ENCODE peak calls at places on chromosomes 16 and 17, in four cellular contexts. Y is A549, T is cardiac muscle cell, A is Caco-2. U is an unnamed sample.

GRCh38 chr17:50944902-50945720 is 79.0 kb upstream of the TOB1 start:
- DNase-seq in Y (no peak), T (no peak), A (no peak), U (no peak)

GRCh38 chr16:79519448-79519847 is 81.1 kb downstream of the MAF start:
- DNase-seq in Y (no peak), T (peak; percentile 22), A (no peak), U (no peak)

GRCh38 chr17:42016411-42016831 is 818 bp downstream of the DNAJC7 start:
- DNase-seq in Y (no peak), T (no peak), A (peak; percentile 34), U (peak; percentile 50)

GRCh38 chr16:89711601-89712475 is 8.9 kb downstream of the VPS9D1 start:
- DNase-seq in Y (peak; percentile 81), T (peak; percentile 71), A (peak; percentile 85), U (peak; percentile 49)

GRCh38 chr17:27654654-27655524 is 23.9 kb downstream of the LGALS9 start:
- DNase-seq in Y (peak; percentile 92), T (peak; percentile 78), A (peak; percentile 98), U (peak; percentile 72)

GRCh38 chr17:70621593-70621992 is 452.3 kb downstream of the KCNJ2 start:
- DNase-seq in Y (no peak), T (no peak), A (no peak), U (no peak)

GRCh38 chr17:36726199-36726598 is 124.8 kb downstream of the MRM1 start:
- DNase-seq in Y (no peak), T (no peak), A (no peak), U (no peak)

GRCh38 chr17:34624767-34625389 is 45.5 kb downstream of the TMEM132E start:
- DNase-seq in Y (no peak), T (peak; percentile 32), A (no peak), U (no peak)

GRCh38 chr17:49482144-49482817 is 12.8 kb upstream of the NGFR start:
- DNase-seq in Y (peak; percentile 35), T (no peak), A (no peak), U (no peak)

GRCh38 chr16:51151435-51151950 is 423 bp upstream of the SALL1 start:
- DNase-seq in Y (peak; percentile 15), T (peak; percentile 96), A (no peak), U (peak; percentile 84)

GRCh38 chr17:28895794-28896447 is 1.6 kb downstream of the FLOT2 start:
- DNase-seq in Y (no peak), T (no peak), A (no peak), U (peak; percentile 9)

GRCh38 chr16:89043636-89044393 is 49.8 kb upstream of the ACSF3 start:
- DNase-seq in Y (no peak), T (no peak), A (no peak), U (no peak)

GRCh38 chr17:82014432-82014831 is 8.2 kb downstream of the CENPX start:
- DNase-seq in Y (no peak), T (no peak), A (no peak), U (no peak)

GRCh38 chr17:49528966-49529365 is 33.9 kb downstream of the NGFR start:
- DNase-seq in Y (no peak), T (no peak), A (no peak), U (no peak)

GRCh38 chr16:20901068-20901440 is 483 bp downstream of the LYRM1 start:
- DNase-seq in Y (no peak), T (no peak), A (no peak), U (no peak)

GRCh38 chr17:82772026-82772425 is 20.2 kb downstream of the TBCD start:
- DNase-seq in Y (peak; percentile 54), T (no peak), A (no peak), U (peak; percentile 59)

GRCh38 chr16:2090481-2090797 is 42.7 kb downstream of the TSC2 start:
- DNase-seq in Y (no peak), T (no peak), A (no peak), U (no peak)

GRCh38 chr16:53429221-53429943 is 4.9 kb upstream of the RBL2 start:
- DNase-seq in Y (no peak), T (no peak), A (no peak), U (peak; percentile 42)

GRCh38 chr16:2033057-2033911 is 6.6 kb downstream of the NHERF2 start:
- DNase-seq in Y (peak; percentile 65), T (peak; percentile 67), A (no peak), U (peak; percentile 87)

GRCh38 chr17:79836952-79837887 is 2.0 kb downstream of the CBX4 start:
- DNase-seq in Y (peak; percentile 94), T (peak; percentile 78), A (peak; percentile 62), U (peak; percentile 81)

GRCh38 chr17:47099451-47099986 is 89.6 kb downstream of the CDC27 start:
- DNase-seq in Y (no peak), T (no peak), A (no peak), U (no peak)

GRCh38 chr16:72172105-72173034 is at the start of gene PMFBP1:
- DNase-seq in Y (peak; percentile 67), T (no peak), A (peak; percentile 17), U (peak; percentile 16)

GRCh38 chr17:38877130-38877851 is 7.4 kb downstream of the LASP1 start:
- DNase-seq in Y (no peak), T (no peak), A (no peak), U (no peak)

GRCh38 chr16:25501530-25502255 is 190.1 kb upstream of the HS3ST4 start:
- DNase-seq in Y (no peak), T (peak; percentile 44), A (no peak), U (no peak)

DNA sequence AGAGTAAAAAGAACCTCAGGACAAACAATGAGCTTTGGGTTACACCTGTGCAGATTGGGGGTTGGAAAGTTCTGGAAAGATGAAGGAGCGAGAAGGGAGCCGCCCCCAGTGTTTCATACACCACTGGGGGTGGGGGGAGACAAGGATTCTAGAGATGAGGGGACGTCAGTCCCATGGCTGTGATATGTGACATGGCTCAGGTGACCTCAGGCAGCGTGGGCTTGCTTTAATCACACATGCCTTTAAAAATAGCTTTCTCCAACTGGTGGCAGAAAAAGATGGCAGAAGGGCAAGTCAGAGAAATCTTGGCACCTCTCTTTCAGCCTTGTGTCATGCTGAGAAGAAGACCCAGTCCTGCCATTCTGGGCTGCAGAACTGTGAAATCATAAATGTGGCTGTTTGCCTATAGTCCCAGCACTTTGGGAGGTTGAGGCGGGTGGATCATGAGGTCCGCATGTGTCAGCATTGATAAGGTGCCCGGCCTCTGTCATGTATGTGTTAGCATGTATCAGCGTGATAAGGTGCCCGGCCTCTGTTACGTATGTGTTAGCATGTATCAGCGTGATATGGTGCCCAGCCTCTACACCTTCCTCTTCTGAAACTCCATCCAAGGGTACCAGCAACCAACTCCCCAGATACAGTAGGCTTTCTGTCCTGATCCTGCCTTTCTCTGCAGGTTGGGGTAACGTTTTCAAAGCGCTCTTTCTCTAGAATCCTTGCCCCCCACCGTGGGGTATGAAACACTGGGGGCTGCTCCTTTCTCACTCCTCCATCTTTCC is 25.0 kb downstream of the WIPI1 start:
- DNase-seq in Y (no peak), T (no peak), A (no peak), U (no peak)
- H3K4me3 ChIP-seq in Y (no peak overlapping the region), T (no peak overlapping the region), A (no peak overlapping the region), U (no peak overlapping the region)

GRCh38 chr17:45290269-45290765 is 26.5 kb downstream of the MAP3K14 start:
- DNase-seq in Y (no peak), T (no peak), A (no peak), U (no peak)

GRCh38 chr17:45288825-45289224 is 26.9 kb upstream of the SPATA32 start:
- DNase-seq in Y (no peak), T (peak; percentile 40), A (no peak), U (no peak)

GRCh38 chr17:45287526-45288264 is 25.8 kb upstream of the SPATA32 start:
- DNase-seq in Y (no peak), T (no peak), A (no peak), U (peak; percentile 32)

GRCh38 chr17:45291170-45291805 is 25.5 kb downstream of the MAP3K14 start:
- DNase-seq in Y (no peak), T (no peak), A (no peak), U (no peak)

DNA sequence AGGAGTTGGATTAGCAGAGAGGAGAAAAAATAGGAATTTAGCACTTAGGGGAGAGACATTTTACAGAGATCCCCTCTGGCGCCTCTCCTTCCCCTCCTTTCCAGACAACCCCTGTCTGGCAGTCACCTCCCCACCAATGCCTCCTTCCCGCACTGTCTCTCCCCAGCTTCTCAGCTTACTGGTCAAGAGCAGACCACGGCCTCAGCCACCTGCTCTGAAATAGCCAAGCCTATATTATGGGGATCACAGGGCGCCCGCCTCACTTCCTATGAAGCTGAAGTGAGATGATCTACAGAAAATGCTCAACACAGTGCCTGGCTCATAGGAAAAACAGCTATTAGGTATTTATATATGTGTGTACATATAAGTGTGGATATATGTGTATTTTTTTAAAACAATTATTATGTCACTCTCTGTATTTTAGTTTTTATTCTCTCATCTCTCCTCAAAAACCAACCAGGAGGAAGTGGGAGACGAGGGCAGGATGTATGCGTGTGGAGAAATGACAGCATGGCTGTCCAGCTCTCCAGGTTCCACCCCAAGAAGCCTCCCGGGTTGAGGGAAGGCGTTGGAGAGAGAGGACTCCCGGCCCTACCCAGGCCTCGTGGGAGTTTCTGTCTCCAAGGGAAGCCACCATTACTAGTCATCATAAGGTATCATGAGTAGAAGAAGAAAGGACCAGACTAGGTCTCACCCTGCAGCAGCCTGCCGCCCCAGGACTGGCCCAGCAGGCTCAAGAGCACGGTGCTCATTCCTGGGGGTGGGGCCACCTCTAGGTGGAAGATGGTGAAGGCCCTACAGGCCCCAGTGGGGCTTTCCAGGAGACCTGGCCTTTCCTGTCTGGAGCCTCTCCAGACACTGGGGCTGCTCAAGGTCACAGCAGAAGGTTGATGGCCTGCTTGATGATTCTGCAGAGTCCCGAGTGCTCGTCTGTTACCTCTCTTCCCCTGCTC is 27.2 kb downstream of the MAP3K14 start:
- DNase-seq in Y (no peak), T (peak; percentile 25), A (no peak), U (no peak)
- H3K4me1 ChIP-seq in Y (peaks cover 59% of the 10 kb centered on the region), T (peaks cover 47% of the 10 kb centered on the region), A (peaks cover 21% of the 10 kb centered on the region), U (peaks cover 37% of the 10 kb centered on the region)

GRCh38 chr16:4704913-4705312 is 11.6 kb downstream of the NUDT16L1 start:
- DNase-seq in Y (no peak), T (no peak), A (no peak), U (no peak)

GRCh38 chr16:4709481-4709880 is 16.1 kb downstream of the NUDT16L1 start:
- DNase-seq in Y (no peak), T (no peak), A (no peak), U (peak; percentile 28)

GRCh38 chr16:4703906-4704305 is 10.5 kb downstream of the NUDT16L1 start:
- DNase-seq in Y (no peak), T (no peak), A (no peak), U (no peak)

GRCh38 chr16:4704491-4704890 is 11.1 kb downstream of the NUDT16L1 start:
- DNase-seq in Y (no peak), T (no peak), A (no peak), U (no peak)

DNA sequence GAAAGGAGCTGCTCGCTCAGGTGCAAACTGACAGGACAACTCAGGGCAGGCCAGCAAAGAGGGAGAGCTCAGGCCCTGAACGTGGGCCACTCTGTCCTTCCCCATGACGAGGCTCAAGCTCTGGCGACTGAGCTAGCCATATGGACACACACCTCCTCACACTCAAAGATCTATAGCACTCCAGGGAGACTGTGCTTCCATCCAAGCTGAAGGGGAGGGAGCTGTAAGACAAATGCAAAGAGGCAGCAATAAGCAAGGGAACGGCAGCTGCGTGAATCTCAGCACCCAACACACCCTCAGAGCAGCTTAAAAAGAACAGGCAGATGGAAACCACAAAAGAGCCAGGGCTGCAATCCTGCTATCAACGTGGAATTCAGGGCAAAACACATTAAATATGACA is 13.5 kb downstream of the NUDT16L1 start:
- DNase-seq in Y (no peak), T (no peak), A (no peak), U (no peak)
- H3K4me3 ChIP-seq in Y (no peak overlapping the region), T (no peak overlapping the region), A (no peak overlapping the region), U (no peak overlapping the region)

DNA sequence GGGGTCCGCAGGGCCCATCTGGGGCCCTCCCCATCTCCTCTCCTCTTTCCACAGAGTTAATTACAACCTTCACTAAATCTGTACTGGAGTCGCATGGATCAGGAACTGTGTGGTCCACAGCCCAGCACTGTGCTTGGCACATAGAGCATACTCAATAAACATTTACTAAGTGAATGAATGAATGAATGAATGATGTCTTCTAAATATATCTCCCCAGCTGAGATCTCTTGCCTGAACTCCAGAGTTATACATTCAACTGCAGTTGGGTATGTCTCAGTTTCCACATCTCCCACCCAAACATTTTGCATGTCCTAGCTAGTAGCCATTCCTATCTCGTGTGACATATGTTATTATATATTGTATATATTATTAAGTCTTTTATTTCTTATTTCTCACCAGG is 28.7 kb upstream of the IL21R start:
- DNase-seq in Y (no peak), T (no peak), A (no peak), U (no peak)
- H3K4me1 ChIP-seq in Y (no peaks in the 10 kb centered on the region), T (no peaks in the 10 kb centered on the region), A (no peaks in the 10 kb centered on the region), U (no peaks in the 10 kb centered on the region)